ENCODE peak calls at places on chromosomes 4 and X, in five cellular contexts. X is uterus; E is activated T-helper 9 cell treated with anti-CD3 and anti-CD28 coated beads, Interleukin-2, amount 50 U/mL, for 16 hours; M is hypothalamus; P is HEK293T. W is an unnamed sample.

GRCh38 chr4:64385177-64385549 is 24.1 kb downstream of the TECRL start:
- DNase-seq in X (no peak), E (no peak), M (no peak), P (no peak), W (no peak)

GRCh38 chr4:95165926-95166524 is 382.7 kb downstream of the UNC5C start:
- DNase-seq in X (peak), E (no peak), M (no peak), P (peak), W (no peak)

GRCh38 chrX:130162094-130162493 is 3.5 kb downstream of the AIFM1 start:
- DNase-seq in X (no peak), E (no peak), M (no peak), P (no peak), W (no peak)

GRCh38 chrX:40058719-40059118 is 39.0 kb downstream of the BCOR start:
- DNase-seq in X (no peak), E (no peak), M (peak), P (no peak), W (no peak)

GRCh38 chr4:109295081-109295480 is 7.4 kb downstream of the COL25A1 start:
- DNase-seq in X (no peak), E (no peak), M (no peak), P (no peak), W (no peak)

GRCh38 chr4:95674451-95675095 is 125.8 kb upstream of the UNC5C start:
- DNase-seq in X (no peak), E (no peak), M (no peak), P (no peak), W (no peak)

GRCh38 chr4:188145626-188146025 is 6.4 kb downstream of the TRIML1 start:
- DNase-seq in X (no peak), E (no peak), M (no peak), P (no peak), W (no peak)

GRCh38 chr4:141246243-141246642 is 25.5 kb downstream of the ZNF330 start:
- DNase-seq in X (no peak), E (no peak), M (no peak), P (no peak), W (no peak)

GRCh38 chr4:142238589-142238988 is 602.2 kb downstream of the IL15 start:
- DNase-seq in X (no peak), E (no peak), M (no peak), P (no peak), W (no peak)

GRCh38 chrX:106894978-106895452 is 8.1 kb downstream of the RIPPLY1 start:
- DNase-seq in X (peak), E (no peak), M (no peak), P (no peak), W (no peak)

GRCh38 chr4:96383349-96383748 is 543.5 kb downstream of the PDHA2 start:
- DNase-seq in X (no peak), E (no peak), M (no peak), P (no peak), W (no peak)

GRCh38 chr4:138834029-138834428 is 181.6 kb upstream of the NOCT start:
- DNase-seq in X (no peak), E (no peak), M (no peak), P (no peak), W (no peak)

GRCh38 chr4:84751707-84752106 is 168.8 kb downstream of the CDS1 start:
- DNase-seq in X (no peak), E (no peak), M (no peak), P (no peak), W (no peak)

GRCh38 chr4:142309772-142310171 is 536.3 kb downstream of the INPP4B start:
- DNase-seq in X (no peak), E (no peak), M (no peak), P (no peak), W (no peak)

GRCh38 chr4:8719421-8719820 is 126.9 kb downstream of the CPZ start:
- DNase-seq in X (peak), E (no peak), M (no peak), P (no peak), W (no peak)

GRCh38 chrX:135429429-135429828 is 7.7 kb downstream of the SMIM10L2A start:
- DNase-seq in X (no peak), E (no peak), M (no peak), P (no peak), W (no peak)

GRCh38 chr4:40998680-40999358 is 215.5 kb downstream of the APBB2 start:
- DNase-seq in X (peak), E (no peak), M (no peak), P (no peak), W (no peak)

GRCh38 chr4:117085185-117085701 is at the start of gene TRAM1L1:
- DNase-seq in X (peak), E (no peak), M (peak), P (peak), W (no peak)

W was measured in B cell.